ENCODE peak calls at places on chromosome 21, in four cellular contexts. X is lower leg skin, Q is HCT116, D is psoas muscle. M is an unnamed sample.

GRCh38 chr21:43025636-43026180 is 49.9 kb downstream of the CBS start:
- DNase-seq in X (no peak), Q (no peak), D (no peak), M (no peak)

GRCh38 chr21:40054403-40054802 is 187.2 kb downstream of the PCP4 start:
- DNase-seq in X (no peak), Q (no peak), D (no peak), M (peak)

GRCh38 chr21:31991356-31992331 is 118.8 kb downstream of the HUNK start:
- DNase-seq in X (peak), Q (no peak), D (no peak), M (no peak)

GRCh38 chr21:42001781-42002180 is 8.4 kb downstream of the ZBTB21 start:
- DNase-seq in X (no peak), Q (no peak), D (no peak), M (no peak)

GRCh38 chr21:45818276-45818903 is 163.2 kb upstream of the COL6A1 start:
- DNase-seq in X (no peak), Q (no peak), D (no peak), M (no peak)

GRCh38 chr21:39663066-39663465 is 50.3 kb downstream of the B3GALT5 start:
- DNase-seq in X (peak), Q (no peak), D (no peak), M (no peak)

GRCh38 chr21:26032263-26032662 is 138.3 kb downstream of the APP start:
- DNase-seq in X (no peak), Q (no peak), D (no peak), M (no peak)

GRCh38 chr21:41437754-41438153 is 11.7 kb downstream of the MX1 start:
- DNase-seq in X (no peak), Q (no peak), D (no peak), M (no peak)

GRCh38 chr21:37936010-37936785 is 19.9 kb upstream of the KCNJ6 start:
- DNase-seq in X (no peak), Q (no peak), D (no peak), M (no peak)

GRCh38 chr21:14942801-14943490 is 121.9 kb downstream of the NRIP1 start:
- DNase-seq in X (no peak), Q (no peak), D (no peak), M (no peak)

GRCh38 chr21:42514883-42515228 is 1.2 kb downstream of the SLC37A1 start:
- DNase-seq in X (no peak), Q (no peak), D (no peak), M (no peak)

GRCh38 chr21:26489781-26490180 is 83.3 kb downstream of the CYYR1 start:
- DNase-seq in X (no peak), Q (no peak), D (no peak), M (no peak)

GRCh38 chr21:33760641-33761103 is 118.4 kb downstream of the ITSN1 start:
- DNase-seq in X (no peak), Q (no peak), D (no peak), M (no peak)

GRCh38 chr21:33848252-33848953 is 67.2 kb downstream of the ATP5PO start:
- DNase-seq in X (no peak), Q (no peak), D (no peak), M (no peak)

GRCh38 chr21:33401617-33401967 is 1.6 kb upstream of the IFNGR2 start:
- DNase-seq in X (no peak), Q (no peak), D (no peak), M (no peak)

GRCh38 chr21:37855568-37856391 is 60.5 kb downstream of the KCNJ6 start:
- DNase-seq in X (no peak), Q (no peak), D (no peak), M (no peak)

GRCh38 chr21:43297989-43298388 is 128.9 kb downstream of the SIK1 start:
- DNase-seq in X (no peak), Q (no peak), D (peak), M (no peak)

GRCh38 chr21:36125513-36126121 is 9.3 kb upstream of the CBR3 start:
- DNase-seq in X (peak), Q (no peak), D (peak), M (no peak)

GRCh38 chr21:36126166-36126565 is 8.7 kb upstream of the CBR3 start:
- DNase-seq in X (peak), Q (no peak), D (no peak), M (no peak)

GRCh38 chr21:36120304-36120902 is 14.5 kb upstream of the CBR3 start:
- DNase-seq in X (peak), Q (no peak), D (peak), M (peak)

GRCh38 chr21:36124395-36124794 is 10.5 kb upstream of the CBR3 start:
- DNase-seq in X (peak), Q (no peak), D (no peak), M (no peak)

DNA sequence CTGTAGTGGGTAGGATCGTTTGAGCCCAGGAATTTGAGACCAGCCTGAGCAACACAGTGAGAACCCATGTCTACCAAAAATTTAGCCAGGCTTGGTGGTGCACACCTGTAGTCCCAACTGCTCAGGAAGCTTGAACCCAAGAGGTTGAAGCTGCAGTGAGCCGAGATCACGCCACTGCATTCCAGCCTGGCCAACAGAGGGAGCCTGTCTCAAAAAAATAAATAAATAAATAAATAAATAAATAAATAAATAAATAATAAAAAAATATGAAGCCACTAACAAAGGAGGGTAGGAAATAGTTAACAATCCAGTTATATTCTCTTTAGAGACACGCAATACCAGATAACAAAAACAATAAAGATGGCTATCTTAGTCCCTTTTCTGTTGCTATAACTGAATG is 11.9 kb upstream of the CBR3 start:
- DNase-seq in X (peak), Q (no peak), D (no peak), M (no peak)
- TF ChIP-seq CTCF in X (no peak), Q (peak), D (peak), M (peak)

DNA sequence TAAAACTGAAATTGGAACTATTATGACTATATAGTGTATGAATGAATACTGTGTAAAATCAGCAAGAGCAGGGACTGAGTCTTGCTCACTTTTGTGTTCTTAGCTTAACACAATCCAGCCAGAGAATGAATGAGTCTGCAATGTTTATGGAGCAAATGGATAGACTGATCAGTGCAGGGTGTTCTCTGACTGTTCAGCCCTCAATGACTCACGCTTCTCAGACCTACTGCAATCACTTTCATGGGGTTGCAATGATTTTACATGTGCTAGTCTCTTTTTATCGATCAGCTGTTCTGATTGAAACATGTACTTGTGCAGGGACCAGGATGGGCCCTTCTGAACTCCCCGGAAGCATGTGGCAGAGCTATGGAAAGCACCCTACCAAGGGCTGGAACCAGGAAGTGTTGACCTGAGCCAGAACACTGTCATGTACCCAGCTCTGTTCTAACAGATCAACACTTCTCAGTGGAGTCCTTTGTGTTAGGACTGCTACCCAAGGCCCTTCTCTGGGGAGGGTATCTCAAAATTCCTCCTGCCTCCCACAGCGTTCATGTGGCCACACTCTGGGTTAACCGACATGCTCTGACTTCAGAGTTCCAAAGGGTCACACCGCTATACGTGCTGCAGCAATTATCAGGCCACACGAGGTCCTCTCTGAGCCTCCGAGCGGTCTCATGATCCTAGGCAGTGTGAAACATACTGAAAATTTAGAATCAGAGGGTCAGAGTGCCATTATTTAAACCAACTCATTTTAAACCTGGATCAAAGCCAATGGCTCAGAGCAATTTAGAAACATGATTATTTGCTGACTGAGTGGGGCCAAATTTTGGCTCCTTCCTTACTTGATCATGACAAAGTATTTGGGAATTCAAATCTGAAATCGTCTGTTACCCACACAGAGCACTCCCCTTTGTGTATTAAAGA is 35.2 kb downstream of the GRIK1 start:
- DNase-seq in X (no peak), Q (no peak), D (no peak), M (no peak)
- TF ChIP-seq CTCF in X (no peak), Q (no peak), D (no peak), M (no peak)

DNA sequence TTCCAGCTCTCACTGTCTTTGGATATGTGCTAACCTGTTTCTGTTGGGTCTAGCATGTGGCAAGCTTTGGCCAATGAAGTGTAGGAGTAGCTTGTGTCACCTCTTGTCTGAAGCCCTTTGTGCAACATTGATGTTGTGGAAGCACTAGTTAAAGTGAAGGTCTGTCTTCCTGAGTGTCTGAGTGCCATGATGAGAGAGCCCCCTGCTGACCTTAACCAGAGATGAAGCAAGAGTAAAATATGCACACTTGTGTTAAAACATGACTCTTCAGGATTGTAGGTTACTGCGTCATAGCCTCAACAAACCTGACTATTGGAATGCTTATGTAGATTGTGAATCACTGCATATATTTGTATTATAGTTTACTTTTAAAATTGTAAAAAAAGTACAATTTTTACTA is 103.7 kb downstream of the NCAM2 start:
- DNase-seq in X (no peak), Q (no peak), D (no peak), M (no peak)
- TF ChIP-seq CTCF in X (no peak), Q (no peak), D (no peak), M (no peak)

GRCh38 chr21:23578027-23578426 is 2029.3 kb downstream of the MRPL39 start:
- DNase-seq in X (no peak), Q (no peak), D (no peak), M (no peak)
- TF ChIP-seq CTCF in X (no peak), Q (no peak), D (no peak), M (no peak)